ENCODE peak calls at places on chromosome 13, in seven cellular contexts. A, C, P, M, X, U and E are unnamed samples.

GRCh38 chr13:99389520-99390304 is 82.5 kb upstream of the GPR183 start:
- DNase-seq in A (no peak), M (no peak), P (no peak), C (no peak), X (no peak), U (no peak), E (no peak)

GRCh38 chr13:94858856-94859811 is 146.8 kb upstream of the SOX21 start:
- DNase-seq in M (peak; percentile 12), A (no peak), P (peak; percentile 12), X (no peak), C (peak; percentile 64), U (no peak), E (no peak)

GRCh38 chr13:91988331-91988730 is 589.9 kb downstream of the GPC5 start:
- DNase-seq in C (no peak), M (no peak), A (no peak), U (no peak), P (no peak), X (no peak), E (no peak)

GRCh38 chr13:113117956-113118327 is 4.7 kb upstream of the F10 start:
- DNase-seq in P (no peak), X (no peak), U (no peak), C (no peak), A (no peak), M (no peak), E (no peak)

GRCh38 chr13:19597523-19597922 is 35.9 kb upstream of the MPHOSPH8 start:
- DNase-seq in U (no peak), X (no peak), P (no peak), A (peak; percentile 46), M (peak; percentile 89), C (no peak), E (no peak)

GRCh38 chr13:72132065-72132464 is 265.1 kb upstream of the DACH1 start:
- DNase-seq in U (no peak), C (no peak), X (no peak), A (no peak), M (no peak), P (no peak), E (no peak)

GRCh38 chr13:113029487-113030258 is 60.7 kb downstream of the MCF2L start:
- DNase-seq in A (no peak), M (no peak), X (peak; percentile 17), C (peak; percentile 50), P (no peak), U (no peak), E (no peak)

GRCh38 chr13:113371061-113371460 is 7.1 kb upstream of the GRTP1 start:
- DNase-seq in C (no peak), A (no peak), P (no peak), X (no peak), U (no peak), M (no peak), E (no peak)

GRCh38 chr13:31207630-31208549 is 8.1 kb downstream of the B3GLCT start:
- DNase-seq in C (peak; percentile 57), M (peak; percentile 63), U (no peak), P (no peak), X (no peak), A (no peak), E (no peak)

GRCh38 chr13:24222756-24223155 is 62.2 kb downstream of the SPATA13 start:
- DNase-seq in U (no peak), A (no peak), M (no peak), P (no peak), C (no peak), X (no peak), E (no peak)

GRCh38 chr13:99969934-99970760 is 1.4 kb downstream of the ZIC5 start:
- DNase-seq in A (no peak), M (peak; percentile 26), P (no peak), X (no peak), C (no peak), U (no peak), E (no peak)

GRCh38 chr13:33577037-33577436 is 240.9 kb upstream of the RFC3 start:
- DNase-seq in M (peak; percentile 11), C (no peak), P (no peak), A (no peak), X (no peak), U (no peak), E (peak; percentile 79)

GRCh38 chr13:113050856-113051431 is 54.6 kb upstream of the F7 start:
- DNase-seq in M (no peak), X (no peak), U (no peak), P (no peak), C (no peak), A (no peak), E (no peak)

GRCh38 chr13:102584423-102584822 is 12.4 kb upstream of the TPP2 start:
- DNase-seq in P (no peak), U (no peak), A (no peak), X (no peak), M (no peak), C (no peak), E (no peak)

GRCh38 chr13:105450784-105451183 is 1084.7 kb downstream of the EFNB2 start:
- DNase-seq in U (no peak), X (no peak), A (no peak), M (no peak), P (no peak), C (no peak), E (no peak)

GRCh38 chr13:51687928-51688714 is 103.9 kb downstream of the WDFY2 start:
- DNase-seq in A (no peak), M (no peak), X (no peak), U (no peak), P (no peak), C (no peak), E (no peak)

GRCh38 chr13:28492527-28493367 is 2.2 kb downstream of the FLT1 start:
- DNase-seq in P (peak; percentile 52), A (no peak), U (no peak), X (no peak), C (no peak), M (no peak), E (no peak)

GRCh38 chr13:105031306-105031705 is 1504.2 kb downstream of the EFNB2 start:
- DNase-seq in C (no peak), A (no peak), U (no peak), P (no peak), X (no peak), M (no peak), E (no peak)

GRCh38 chr13:39144941-39145533 is 106.8 kb downstream of the NHLRC3 start:
- DNase-seq in X (no peak), A (peak; percentile 43), U (peak; percentile 42), P (peak; percentile 21), M (peak; percentile 78), C (peak; percentile 72), E (peak; percentile 43)

GRCh38 chr13:74575729-74576125 is 441.5 kb upstream of the KLF12 start:
- DNase-seq in P (no peak), A (no peak), M (peak; percentile 38), X (peak; percentile 9), U (no peak), C (peak; percentile 83), E (no peak)

GRCh38 chr13:95301135-95301946 is at the start of gene ABCC4:
- DNase-seq in A (no peak), C (peak; percentile 22), X (peak; percentile 20), P (peak; percentile 33), M (peak; percentile 62), U (peak; percentile 76), E (no peak)

GRCh38 chr13:58056411-58056810 is 424.9 kb downstream of the PCDH17 start:
- DNase-seq in M (no peak), P (no peak), X (no peak), C (no peak), U (no peak), A (no peak), E (no peak)

GRCh38 chr13:40813662-40814454 is 24.4 kb downstream of the SLC25A15 start:
- DNase-seq in X (no peak), A (no peak), M (peak; percentile 37), U (no peak), C (no peak), P (no peak), E (no peak)

GRCh38 chr13:41763772-41764171 is 197.1 kb downstream of the VWA8 start:
- DNase-seq in P (no peak), M (no peak), X (no peak), A (no peak), U (no peak), C (no peak), E (no peak)

GRCh38 chr13:24888291-24888931 is 124.4 kb downstream of the RNF17 start:
- DNase-seq in U (no peak), A (no peak), P (no peak), C (no peak), M (no peak), X (no peak), E (no peak)

GRCh38 chr13:113793718-113794085 is 34.7 kb downstream of the TMEM255B start:
- DNase-seq in M (no peak), C (no peak), P (no peak), X (no peak), U (no peak), A (no peak), E (no peak)

GRCh38 chr13:108495686-108496363 is 133.6 kb upstream of the MYO16 start:
- DNase-seq in X (no peak), M (no peak), C (no peak), U (no peak), P (no peak), A (no peak), E (no peak)
- H3K4me3 ChIP-seq in X (peak overlapping the region; percentile 70), M (no peak overlapping the region), C (peak overlapping the region; percentile 36), U (no peak overlapping the region), P (peak overlapping the region; percentile 11), A (no peak overlapping the region), E (peak overlapping the region; percentile 63)

GRCh38 chr13:37168151-37168550 is 62.7 kb upstream of the CSNK1A1L start:
- DNase-seq in X (no peak), A (no peak), U (no peak), C (no peak), P (no peak), M (no peak), E (no peak)

GRCh38 chr13:37175996-37176395 is 70.5 kb upstream of the CSNK1A1L start:
- DNase-seq in U (no peak), C (no peak), M (peak; percentile 91), X (no peak), P (no peak), A (peak; percentile 95), E (peak; percentile 93)

GRCh38 chr13:37168922-37169321 is 63.5 kb upstream of the CSNK1A1L start:
- DNase-seq in U (no peak), C (no peak), A (no peak), P (no peak), M (no peak), X (no peak), E (no peak)

DNA sequence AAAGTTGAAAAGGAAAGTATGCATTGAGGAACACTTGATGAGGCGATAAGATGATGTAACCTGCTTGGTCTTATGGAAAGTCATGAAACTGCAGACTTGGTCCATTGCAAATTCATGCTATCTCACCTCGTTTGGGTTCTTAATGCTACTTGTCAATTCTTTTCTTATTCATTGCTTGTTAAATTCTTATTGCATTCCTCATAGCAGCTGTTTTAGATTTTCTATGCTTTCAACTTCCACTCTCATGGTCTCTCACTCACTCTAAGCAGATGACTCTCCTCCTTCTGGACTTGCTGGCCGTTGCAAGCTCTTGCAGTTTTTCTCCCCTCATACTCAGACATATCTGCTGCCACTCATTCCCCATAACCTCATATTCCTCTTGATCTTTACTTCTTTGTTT is 67.8 kb upstream of the CSNK1A1L start:
- DNase-seq in C (no peak), M (peak; percentile 88), A (peak; percentile 89), U (no peak), X (no peak), P (peak; percentile 70), E (no peak)
- H3K4me3 ChIP-seq in C (no peak overlapping the region), M (no peak overlapping the region), A (no peak overlapping the region), U (no peak overlapping the region), X (no peak overlapping the region), P (no peak overlapping the region), E (no peak overlapping the region)

GRCh38 chr13:44306401-44307192 is 67.0 kb upstream of the SERP2 start:
- DNase-seq in P (peak; percentile 83), M (peak; percentile 100), U (peak; percentile 74), X (no peak), C (no peak), A (peak; percentile 93), E (peak; percentile 92)
- H3K4me3 ChIP-seq in P (no peak overlapping the region), M (no peak overlapping the region), U (no peak overlapping the region), X (no peak overlapping the region), C (no peak overlapping the region), A (no peak overlapping the region), E (peak overlapping the region; percentile 14)

GRCh38 chr13:80341771-80342271 is 895 bp upstream of the SPRY2 start:
- DNase-seq in C (peak; percentile 28), U (peak; percentile 40), M (peak; percentile 48), P (no peak), A (no peak), X (no peak), E (peak; percentile 94)
- H3K4me3 ChIP-seq in C (peak overlapping the region; percentile 94), U (peak overlapping the region; percentile 88), M (peak overlapping the region; percentile 82), P (peak overlapping the region; percentile 81), A (peak overlapping the region; percentile 89), X (peak overlapping the region; percentile 35), E (peak overlapping the region; percentile 100)